ENCODE peak calls at places on chromosomes 1 and 21, in four cellular contexts. D, T, N and U are unnamed samples. For H3K36me3, the result is how much of the 10 kb centered on the place peaks cover.

GRCh38 chr1:17829579-17829978 is 74.4 kb downstream of the ACTL8 start:
- DNase-seq in D (no peak), T (no peak), N (no peak), U (peak)

GRCh38 chr1:18999287-18999852 is 42.9 kb upstream of the IFFO2 start:
- DNase-seq in N (peak), D (peak), T (peak), U (no peak)

GRCh38 chr1:151593651-151594625 is 17.9 kb upstream of the SNX27 start:
- DNase-seq in T (peak), N (peak), D (no peak), U (peak)

GRCh38 chr1:43545686-43546387 is 15.2 kb downstream of the PTPRF start:
- DNase-seq in N (peak), T (peak), D (no peak), U (no peak)

GRCh38 chr1:233112184-233113008 is 162.0 kb downstream of the NTPCR start:
- DNase-seq in T (no peak), N (peak), D (peak), U (no peak)

GRCh38 chr1:111624382-111624781 is 4.8 kb downstream of the RAP1A start:
- DNase-seq in D (no peak), N (no peak), T (no peak), U (no peak)

GRCh38 chr1:24955161-24955560 is 25.1 kb upstream of the RUNX3 start:
- DNase-seq in D (peak), N (peak), T (no peak), U (no peak)

GRCh38 chr1:23370270-23370743 is 671 bp upstream of the ZNF436 start:
- DNase-seq in D (no peak), T (no peak), N (no peak), U (no peak)

GRCh38 chr1:11156441-11156840 is 32.7 kb upstream of the ANGPTL7 start:
- DNase-seq in T (no peak), N (no peak), D (no peak), U (no peak)

GRCh38 chr1:172185206-172185605 is 235.3 kb upstream of the C1orf105 start:
- DNase-seq in T (no peak), D (peak), N (no peak), U (no peak)

GRCh38 chr1:203185585-203185984 is 919 bp downstream of the CHI3L1 start:
- DNase-seq in N (no peak), T (no peak), D (no peak), U (no peak)

GRCh38 chr1:233714631-233715217 is 100.8 kb downstream of the KCNK1 start:
- DNase-seq in N (peak), D (no peak), T (no peak), U (no peak)

GRCh38 chr1:227788279-227789041 is 27.0 kb upstream of the PRSS38 start:
- DNase-seq in N (no peak), T (no peak), D (no peak), U (peak)

GRCh38 chr21:42615924-42616323 is 37.5 kb upstream of the PDE9A start:
- DNase-seq in T (no peak), D (no peak), N (no peak), U (no peak)

GRCh38 chr1:45348020-45348419 is 7.8 kb upstream of the MUTYH start:
- DNase-seq in D (peak), N (no peak), T (peak), U (no peak)

GRCh38 chr1:45345014-45345413 is 4.8 kb upstream of the MUTYH start:
- DNase-seq in N (no peak), D (no peak), T (no peak), U (no peak)

GRCh38 chr1:45348609-45348965 is 8.3 kb upstream of the MUTYH start:
- DNase-seq in T (no peak), D (no peak), N (no peak), U (no peak)

GRCh38 chr1:45344491-45344890 is 4.3 kb upstream of the MUTYH start:
- DNase-seq in N (no peak), D (no peak), T (no peak), U (no peak)

DNA sequence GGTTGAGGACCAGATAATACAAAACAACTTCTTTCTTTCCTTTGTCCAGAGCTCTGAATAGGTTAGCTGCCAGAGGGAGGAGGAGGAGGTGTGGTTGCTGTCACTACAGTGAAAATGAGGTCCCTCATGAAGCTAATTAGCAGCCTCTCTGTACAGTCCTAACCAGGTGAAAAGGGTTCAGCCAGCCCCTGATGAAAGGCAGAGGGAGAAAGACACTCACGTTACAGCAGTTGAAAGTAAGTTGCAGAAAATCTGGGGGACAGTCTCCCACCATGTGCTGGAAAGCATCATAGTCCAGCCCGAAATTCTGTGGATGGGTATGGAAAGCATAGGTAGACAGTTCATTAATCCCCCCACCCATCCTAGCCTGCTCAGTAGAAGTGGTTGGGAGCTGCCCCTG is 6.2 kb upstream of the MUTYH start:
- DNase-seq in T (peak), D (no peak), N (no peak), U (no peak)
- TF ChIP-seq POLR2A in T (no peak), D (no peak), N (no peak), U (no peak)

GRCh38 chr1:167095368-167095767 is 1.5 kb downstream of the STYXL2 start:
- DNase-seq in N (no peak), T (no peak), D (peak), U (no peak)
- H3K4me3 ChIP-seq in N (no peak), T (no peak), D (no peak), U (peak)

DNA sequence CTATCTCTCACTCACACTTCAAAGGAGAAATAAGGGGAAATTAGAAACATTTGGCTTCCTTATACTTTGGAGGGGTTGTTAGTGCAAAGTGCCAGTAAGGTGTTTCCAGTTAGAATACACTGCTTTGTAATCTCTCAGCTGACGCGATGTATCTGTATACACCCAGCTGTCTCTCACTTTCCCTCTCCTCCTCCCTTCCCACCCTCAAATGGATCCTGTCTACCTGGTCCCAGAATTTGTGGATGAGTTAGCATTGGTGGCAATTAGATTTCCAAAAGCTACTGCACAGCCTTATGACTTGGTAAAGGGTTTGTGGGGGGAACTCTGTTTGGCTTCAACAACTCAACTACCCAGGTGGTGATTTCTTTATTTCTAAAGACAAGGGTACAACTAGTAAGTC is 10.5 kb downstream of the ATP1B1 start:
- DNase-seq in D (no peak), T (no peak), N (no peak), U (no peak)
- H3K36me3 ChIP-seq in D (under half), T (under half), N (under half), U (half or more)

GRCh38 chr1:12547586-12548225 is 70.3 kb downstream of the DHRS3 start:
- DNase-seq in T (no peak), D (no peak), N (no peak), U (no peak)

GRCh38 chr1:12548279-12549105 is 69.5 kb downstream of the DHRS3 start:
- DNase-seq in N (no peak), D (no peak), T (no peak), U (no peak)

GRCh38 chr1:12549106-12549459 is 68.9 kb downstream of the DHRS3 start:
- DNase-seq in N (peak), T (peak), D (no peak), U (peak)

GRCh38 chr1:12544992-12545391 is 73.0 kb downstream of the DHRS3 start:
- DNase-seq in T (no peak), N (peak), D (no peak), U (no peak)

GRCh38 chr1:12546771-12547585 is 71.0 kb downstream of the DHRS3 start:
- DNase-seq in D (no peak), T (peak), N (no peak), U (peak)
- TF ChIP-seq POLR2A in D (no peak), T (no peak), N (no peak), U (no peak)

GRCh38 chr1:78009836-78010235 is 5.1 kb downstream of the DNAJB4 start:
- DNase-seq in T (no peak), D (no peak), N (no peak), U (no peak)
- H3K4me3 ChIP-seq in T (no peak), D (no peak), N (no peak), U (no peak)

GRCh38 chr1:3883194-3883920 is 16.7 kb downstream of the C1orf174 start:
- DNase-seq in T (no peak), N (no peak), D (no peak), U (no peak)
- H3K36me3 ChIP-seq in T (under half), N (under half), D (under half), U (half or more)

DNA sequence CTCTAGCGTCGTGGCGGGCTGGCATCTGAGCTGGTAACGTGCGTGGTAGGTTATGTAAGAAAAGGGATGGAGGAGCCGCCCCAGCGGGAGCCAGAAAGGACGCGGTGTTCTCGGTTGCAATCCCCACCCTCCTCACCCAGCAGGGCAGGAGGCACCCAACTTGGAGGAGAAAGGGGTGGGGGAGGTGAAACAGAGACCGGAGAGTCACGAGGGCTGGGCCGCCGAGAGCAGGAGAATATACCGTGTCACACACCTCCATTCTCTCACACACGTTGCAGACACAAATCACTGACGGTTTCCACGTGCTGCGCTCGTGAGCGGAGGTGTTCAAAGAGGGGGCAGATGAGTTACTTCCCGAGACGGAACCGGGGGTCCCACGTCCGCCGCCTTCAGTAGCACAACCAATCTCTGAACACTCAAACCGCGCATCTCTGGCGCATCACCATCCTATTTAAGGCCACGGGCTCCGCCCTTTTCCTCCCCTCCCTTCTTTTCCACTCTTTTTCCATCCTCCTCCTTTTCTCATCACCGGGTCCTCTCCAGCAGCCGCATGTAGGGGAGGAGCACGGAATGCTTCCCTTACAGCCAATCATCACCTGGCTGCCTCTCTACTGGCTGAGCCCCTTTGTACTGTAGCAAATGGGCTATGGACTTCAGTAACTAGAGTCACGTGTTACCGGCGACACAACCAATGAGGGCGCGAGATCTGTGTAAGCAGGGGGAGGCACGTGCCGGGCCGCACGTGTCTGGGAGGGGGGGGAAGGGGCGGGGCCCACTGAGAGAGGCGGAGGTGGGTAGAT is at the start of gene CIART:
- DNase-seq in N (peak), D (peak), T (peak), U (peak)
- TF ChIP-seq POLR2A in N (peak), D (peak), T (no peak), U (no peak)

GRCh38 chr1:106360252-106360651 is 696.2 kb upstream of the PRMT6 start:
- DNase-seq in T (no peak), D (no peak), N (no peak), U (no peak)
- H3K4me3 ChIP-seq in T (no peak), D (no peak), N (no peak), U (no peak)

GRCh38 chr1:26945138-26945537 is 15.1 kb downstream of the KDF1 start:
- DNase-seq in N (no peak), D (no peak), T (no peak), U (no peak)
- H3K36me3 ChIP-seq in N (under half), D (under half), T (under half), U (half or more)

DNA sequence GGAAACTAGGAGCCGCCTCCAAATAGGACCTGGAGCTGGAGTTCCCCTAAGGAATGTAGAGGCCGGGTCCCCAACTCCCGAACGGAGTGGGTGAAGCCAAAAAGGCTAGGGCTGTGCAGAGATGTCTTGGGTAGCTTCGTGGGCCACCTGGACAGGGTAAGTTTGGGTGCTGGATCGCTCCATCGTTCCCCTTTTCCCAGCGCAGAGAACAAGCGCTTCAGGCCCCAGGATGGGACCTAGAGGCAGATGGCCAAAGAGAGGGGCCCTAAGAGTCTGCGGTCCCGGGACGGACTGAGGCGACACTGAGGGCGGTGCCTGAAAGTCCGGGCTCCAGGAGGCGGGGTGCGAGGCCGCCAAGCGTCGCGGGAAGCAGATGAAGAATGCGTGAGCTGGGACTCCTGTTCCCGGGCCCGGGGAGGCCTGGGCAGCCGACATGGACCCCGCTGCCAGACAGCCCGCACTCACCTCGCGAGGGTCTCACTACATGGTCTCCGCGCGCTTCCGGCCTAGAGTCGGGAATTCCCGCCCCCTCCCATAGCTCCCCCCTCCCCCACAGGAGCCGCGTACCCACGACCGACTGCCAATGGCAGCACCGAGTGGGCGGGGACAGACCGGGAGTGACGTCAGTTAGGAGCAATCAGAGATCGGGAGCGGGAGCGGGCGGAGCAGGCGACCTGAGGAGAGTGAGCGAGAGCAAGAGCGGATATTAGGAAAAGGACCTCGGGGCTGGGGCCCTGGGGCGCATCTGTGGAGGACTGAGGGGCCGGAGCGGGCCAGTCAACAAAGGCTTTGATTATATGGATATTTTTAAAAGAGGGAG is at the start of gene SLC39A1:
- DNase-seq in T (peak), N (peak), D (peak), U (peak)
- TF ChIP-seq POLR2A in T (peak), N (peak), D (peak), U (no peak)